ENCODE peak calls at places on chromosome 1, in nine cellular contexts. U is fibroblast of pulmonary artery, E is RWPE2, V is HCT116, F is OCI-LY7, Y is bronchial epithelial cell, B is choroid plexus epithelial cell, A is BJ, O is A549. L is an unnamed sample.

GRCh38 chr1:63134501-63135173 is 187.7 kb upstream of the FOXD3 start:
- DNase-seq in U (no peak), E (no peak), V (no peak), F (no peak), Y (no peak), B (no peak), A (no peak), O (no peak), L (no peak)

GRCh38 chr1:91080650-91081049 is 58.8 kb upstream of the ZNF644 start:
- DNase-seq in U (peak), E (no peak), V (no peak), F (no peak), Y (peak), B (no peak), A (no peak), O (no peak), L (peak)

GRCh38 chr1:234141006-234141405 is 232.2 kb upstream of the COA6 start:
- DNase-seq in U (no peak), E (no peak), V (no peak), F (no peak), Y (no peak), B (no peak), A (no peak), O (no peak), L (no peak)

GRCh38 chr1:44907909-44908308 is 64.9 kb upstream of the PTCH2 start:
- DNase-seq in U (peak), E (no peak), V (no peak), F (no peak), Y (no peak), B (peak), A (no peak), O (no peak), L (no peak)

GRCh38 chr1:115564201-115564600 is 77.6 kb upstream of the VANGL1 start:
- DNase-seq in U (no peak), E (no peak), V (no peak), F (no peak), Y (no peak), B (no peak), A (no peak), O (no peak), L (peak)

GRCh38 chr1:183736391-183736790 is 68.5 kb upstream of the RGL1 start:
- DNase-seq in U (no peak), E (no peak), V (no peak), F (no peak), Y (no peak), B (no peak), A (no peak), O (no peak), L (no peak)

GRCh38 chr1:166377896-166378295 is 211.1 kb upstream of the FAM78B start:
- DNase-seq in U (no peak), E (no peak), V (no peak), F (no peak), Y (no peak), B (no peak), A (no peak), O (no peak), L (no peak)

GRCh38 chr1:67969446-67969845 is 81.0 kb downstream of the DIRAS3 start:
- DNase-seq in U (no peak), E (no peak), V (no peak), F (no peak), Y (peak), B (no peak), A (no peak), O (no peak), L (no peak)

GRCh38 chr1:40948741-40949528 is 30.6 kb upstream of the CTPS1 start:
- DNase-seq in U (peak), E (no peak), V (peak), F (peak), Y (peak), B (peak), A (peak), O (peak), L (peak)

GRCh38 chr1:211581521-211581920 is 2.6 kb upstream of the SLC30A1 start:
- DNase-seq in U (peak), E (no peak), V (no peak), F (no peak), Y (no peak), B (peak), A (peak), O (no peak), L (peak)

DNA sequence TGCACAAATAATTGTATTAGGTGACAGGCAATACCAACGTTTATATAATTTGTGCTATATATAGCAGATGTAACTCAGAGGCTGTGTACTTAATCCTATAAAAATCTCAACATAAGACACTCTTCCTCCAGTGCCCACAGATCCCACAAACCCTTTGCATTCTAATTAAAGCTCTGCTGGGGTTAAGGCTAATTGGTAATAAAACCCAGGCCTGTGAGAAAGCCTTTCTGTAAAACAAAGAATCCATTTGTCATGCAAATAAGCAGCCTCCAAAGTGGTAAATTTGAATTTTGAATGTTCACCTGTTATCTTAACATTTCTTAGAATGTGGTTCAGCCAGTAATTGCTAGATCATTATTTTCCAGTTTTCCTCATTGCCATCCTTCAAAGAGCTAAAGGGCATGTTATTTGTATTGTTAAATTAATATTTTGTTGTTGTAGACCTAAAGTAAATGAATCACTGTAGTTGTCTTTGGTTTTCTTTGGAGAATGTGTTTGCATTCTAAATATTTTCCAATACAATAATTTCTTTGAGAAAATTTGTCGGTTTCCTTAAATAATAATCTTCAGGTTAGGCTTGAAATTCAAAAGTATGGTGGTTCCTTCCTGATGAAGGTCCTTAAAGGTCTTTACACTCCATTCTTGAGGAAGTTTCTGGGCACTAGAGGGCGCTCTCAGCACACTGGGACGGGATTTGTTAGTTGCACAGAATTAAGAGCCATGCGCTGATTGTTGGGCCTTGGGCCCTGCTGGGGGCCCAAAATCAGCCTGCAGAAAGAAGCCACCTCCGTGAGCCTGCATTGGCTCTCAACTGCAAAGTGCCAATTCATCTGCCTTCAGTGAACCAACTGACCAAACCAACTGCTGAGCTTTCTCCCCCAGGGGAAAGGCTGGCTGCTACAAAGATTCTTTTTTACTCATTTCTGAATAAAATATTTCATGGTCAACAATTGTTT is 46.1 kb upstream of the PRDX6 start:
- DNase-seq in U (peak), E (peak), V (peak), F (peak), Y (peak), B (peak), A (peak), O (peak), L (peak)
- H3K4me3 ChIP-seq in U (no peak), E (no peak), V (no peak), F (peak), Y (no peak), B (no peak), A (no peak), O (no peak), L (no peak)

DNA sequence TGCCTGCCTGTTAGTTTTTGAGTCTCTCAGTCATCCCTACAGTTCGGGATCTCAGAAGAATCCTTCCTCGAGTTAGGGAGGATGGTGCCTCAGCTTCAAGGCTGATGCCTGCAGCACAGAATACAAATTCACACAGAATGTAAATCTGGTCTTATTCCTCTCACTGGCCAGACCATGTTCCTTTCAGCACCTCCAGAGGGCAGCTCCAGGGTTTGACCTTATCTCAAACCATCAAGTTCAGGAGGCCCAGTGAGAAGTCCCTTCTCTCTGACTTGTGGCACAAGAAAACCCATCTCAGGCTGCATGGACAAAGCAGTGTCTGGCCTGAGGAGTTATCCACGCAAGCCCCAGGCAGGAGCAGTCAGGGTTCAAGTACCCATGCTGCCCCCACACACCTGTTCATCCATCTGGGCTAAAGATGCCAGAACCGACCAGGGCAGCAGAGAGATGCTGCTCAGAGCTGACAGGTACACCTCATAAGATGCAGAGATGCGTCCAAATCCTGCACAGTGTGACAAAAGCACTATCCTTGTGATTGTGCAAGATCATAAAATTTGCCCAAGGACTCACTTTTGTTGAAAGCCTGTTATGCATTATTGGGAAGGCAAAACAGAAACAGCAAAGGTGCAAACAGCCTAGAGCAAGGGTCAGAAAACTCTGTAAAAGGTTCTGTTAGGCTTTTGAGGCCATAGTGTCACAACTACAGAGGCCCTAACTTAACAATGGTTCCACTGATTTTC is 49.8 kb downstream of the BCAR3 start:
- DNase-seq in U (no peak), E (no peak), V (no peak), F (peak), Y (no peak), B (peak), A (no peak), O (peak), L (no peak)
- TF ChIP-seq CTCF in U (peak), E (peak), V (peak), F (peak), Y (no peak), B (peak), A (peak), O (peak), L (no peak)

DNA sequence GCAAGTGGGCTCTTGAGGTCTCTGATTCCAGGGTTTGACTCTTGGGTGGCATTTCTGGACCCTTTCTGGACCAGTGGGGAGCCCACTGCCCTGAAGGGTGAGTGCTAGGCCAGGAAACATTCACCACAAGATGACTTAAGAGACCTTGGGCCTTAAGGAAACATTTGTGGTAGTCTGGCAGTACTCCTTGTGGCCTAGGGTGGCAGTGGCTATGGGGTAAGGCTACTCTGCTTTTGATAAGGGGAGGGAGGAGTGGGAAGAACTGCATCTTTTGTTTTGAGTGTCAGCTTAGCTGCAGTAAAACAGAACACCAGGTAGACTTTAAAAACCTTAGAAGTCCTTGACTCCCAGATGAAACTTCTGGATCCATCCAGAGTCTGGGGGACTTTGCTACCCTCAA is 529.3 kb upstream of the LRRC7 start:
- DNase-seq in U (no peak), E (no peak), V (no peak), F (no peak), Y (no peak), B (no peak), A (no peak), O (no peak), L (no peak)
- H3K4me3 ChIP-seq in U (no peak), E (no peak), V (no peak), F (no peak), Y (no peak), B (no peak), A (no peak), O (no peak), L (no peak)

DNA sequence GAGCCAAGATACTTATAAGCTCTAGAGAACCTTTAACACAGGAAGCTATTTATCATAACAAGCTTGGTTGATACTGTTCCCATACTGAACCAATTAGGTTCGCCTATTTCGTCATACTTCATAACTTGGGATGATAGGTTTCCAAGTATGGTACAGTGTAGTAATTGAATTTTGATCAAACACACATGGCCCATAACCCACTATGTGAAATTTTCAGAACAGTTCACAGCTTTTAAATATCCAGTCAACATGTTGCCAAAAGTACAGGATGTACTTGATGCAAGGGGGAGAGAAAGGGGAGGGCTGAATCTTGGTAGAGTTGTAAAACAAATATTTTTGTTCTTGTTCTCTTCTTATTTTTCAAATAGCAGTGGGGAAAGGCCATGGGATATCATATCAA is 86.6 kb downstream of the TM2D1 start:
- DNase-seq in U (peak), E (no peak), V (no peak), F (no peak), Y (no peak), B (peak), A (peak), O (no peak), L (no peak)
- TF ChIP-seq CTCF in U (no peak), E (no peak), V (no peak), F (no peak), Y (no peak), B (no peak), A (no peak), O (no peak), L (no peak)

DNA sequence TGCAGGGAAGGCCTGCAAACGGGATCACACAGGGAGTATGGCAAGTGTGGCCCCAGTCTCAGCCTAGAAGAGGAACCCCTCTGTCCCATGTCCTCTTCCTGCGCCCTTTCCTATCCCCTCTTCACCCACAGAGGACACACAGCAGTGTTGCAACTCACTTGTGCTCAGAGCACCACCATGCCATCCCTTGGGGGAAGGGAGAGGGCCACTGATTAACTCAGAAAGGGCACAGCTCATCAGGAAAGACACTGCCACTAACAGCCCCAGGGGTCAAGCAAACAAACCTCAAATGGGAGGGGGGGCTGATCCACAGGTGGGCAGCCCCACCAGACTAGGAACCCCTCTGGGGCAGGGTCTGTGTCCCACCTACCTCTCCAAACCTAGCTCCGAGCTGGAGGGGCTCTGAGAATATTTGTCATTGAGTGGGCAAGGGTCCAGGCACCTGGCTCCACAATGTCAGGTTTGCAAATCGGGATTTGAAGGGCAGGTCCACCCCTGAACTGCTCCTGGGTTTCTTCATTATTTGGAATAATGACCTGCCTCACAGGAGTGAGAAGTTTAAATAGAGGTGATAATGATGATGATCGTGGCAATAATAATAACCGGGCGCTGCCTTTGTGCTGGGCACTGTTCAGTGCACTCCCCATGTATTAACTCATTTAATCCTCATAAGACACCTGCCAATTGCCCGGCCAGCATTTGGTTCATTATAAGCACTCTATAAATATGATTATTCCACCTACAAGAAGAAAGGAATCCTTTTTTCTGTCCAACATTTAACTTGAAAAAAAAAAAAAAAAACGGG is 1.0 kb downstream of the ALDH4A1 start:
- DNase-seq in U (no peak), E (no peak), V (no peak), F (no peak), Y (no peak), B (no peak), A (no peak), O (no peak), L (no peak)
- H3K4me3 ChIP-seq in U (peak), E (peak), V (peak), F (peak), Y (peak), B (peak), A (peak), O (peak), L (peak)

GRCh38 chr1:8597455-8597854 is 220.0 kb downstream of the RERE start:
- DNase-seq in U (peak), E (no peak), V (no peak), F (no peak), Y (no peak), B (peak), A (no peak), O (no peak), L (no peak)

GRCh38 chr1:8599813-8600212 is 217.6 kb downstream of the RERE start:
- DNase-seq in U (no peak), E (no peak), V (no peak), F (no peak), Y (no peak), B (no peak), A (no peak), O (no peak), L (no peak)

GRCh38 chr1:8600336-8600735 is 217.1 kb downstream of the RERE start:
- DNase-seq in U (peak), E (no peak), V (no peak), F (no peak), Y (no peak), B (no peak), A (no peak), O (no peak), L (no peak)

GRCh38 chr1:8598783-8599182 is 218.7 kb downstream of the RERE start:
- DNase-seq in U (peak), E (no peak), V (no peak), F (no peak), Y (no peak), B (peak), A (no peak), O (no peak), L (no peak)

DNA sequence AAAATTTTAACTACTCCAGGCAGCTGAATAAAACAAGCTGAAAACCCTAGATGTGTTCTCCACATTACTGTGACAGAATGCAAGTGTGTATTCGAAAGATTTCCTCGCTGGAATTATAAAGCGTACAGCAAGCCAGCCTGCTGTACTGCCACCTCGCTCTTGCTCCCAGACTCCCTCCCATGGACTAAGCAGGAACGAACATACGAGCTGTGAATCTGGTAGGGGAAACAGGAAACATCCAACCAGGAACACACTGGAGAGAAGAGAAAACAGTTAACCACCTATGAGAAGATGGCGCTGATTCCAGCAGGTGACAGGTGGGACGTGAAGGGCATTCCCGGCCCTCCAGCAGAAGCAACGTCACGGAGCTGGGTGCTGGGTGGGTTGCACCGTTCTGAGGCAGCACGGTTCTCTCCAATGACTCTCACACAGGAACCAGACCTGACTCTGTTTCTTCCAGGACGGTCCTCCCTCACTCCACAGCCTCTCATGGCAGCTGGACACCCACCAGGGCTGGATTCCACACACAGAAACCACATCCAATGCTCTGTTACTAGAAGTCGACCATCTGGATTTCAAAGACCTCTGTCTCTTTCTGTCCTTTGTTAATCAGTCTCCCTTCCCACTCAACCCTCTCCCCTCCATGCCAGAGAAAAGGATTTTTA is 219.2 kb downstream of the RERE start:
- DNase-seq in U (peak), E (no peak), V (no peak), F (no peak), Y (peak), B (peak), A (no peak), O (peak), L (peak)
- TF ChIP-seq CTCF in U (peak), E (no peak), V (no peak), F (no peak), Y (peak), B (peak), A (peak), O (no peak), L (peak)

GRCh38 chr1:24304763-24305162 is 14.4 kb upstream of the GRHL3 start:
- DNase-seq in U (no peak), E (no peak), V (no peak), F (no peak), Y (no peak), B (no peak), A (no peak), O (no peak), L (no peak)

GRCh38 chr1:24311731-24312130 is 7.4 kb upstream of the GRHL3 start:
- DNase-seq in U (no peak), E (no peak), V (no peak), F (no peak), Y (no peak), B (no peak), A (no peak), O (no peak), L (no peak)

GRCh38 chr1:24311234-24311633 is 7.9 kb upstream of the GRHL3 start:
- DNase-seq in U (no peak), E (no peak), V (no peak), F (no peak), Y (no peak), B (no peak), A (no peak), O (no peak), L (no peak)

GRCh38 chr1:24309762-24310485 is 9.2 kb upstream of the GRHL3 start:
- DNase-seq in U (no peak), E (no peak), V (no peak), F (no peak), Y (peak), B (no peak), A (no peak), O (no peak), L (peak)

GRCh38 chr1:24308365-24309015 is 10.7 kb upstream of the GRHL3 start:
- DNase-seq in U (peak), E (no peak), V (no peak), F (peak), Y (no peak), B (peak), A (no peak), O (peak), L (no peak)
- H3K4me3 ChIP-seq in U (no peak), E (no peak), V (no peak), F (no peak), Y (no peak), B (no peak), A (no peak), O (no peak), L (no peak)

DNA sequence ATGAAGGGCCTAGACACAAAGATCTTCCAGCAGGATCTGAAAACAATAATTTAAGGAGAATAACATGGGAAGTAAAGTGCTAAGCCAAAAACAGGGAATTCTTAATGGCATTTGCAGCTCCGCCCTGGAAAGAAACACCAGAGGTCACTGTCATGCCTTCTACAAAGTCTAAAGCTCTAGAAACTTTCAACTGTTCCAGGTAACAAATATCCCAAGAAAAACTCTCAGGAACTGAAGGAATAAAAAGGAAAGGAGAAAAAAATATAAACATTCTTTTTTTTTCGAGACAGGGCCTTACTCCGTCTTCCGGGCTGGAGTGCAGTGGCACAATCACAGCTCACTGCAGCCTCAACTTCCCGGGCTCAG is 13.2 kb downstream of the ZC3H12A start:
- DNase-seq in U (no peak), E (no peak), V (no peak), F (no peak), Y (no peak), B (no peak), A (no peak), O (no peak), L (no peak)
- TF ChIP-seq CTCF in U (no peak), E (peak), V (no peak), F (peak), Y (no peak), B (no peak), A (no peak), O (peak), L (no peak)

GRCh38 chr1:204885790-204886189 is 15.1 kb downstream of the NFASC start:
- DNase-seq in U (peak), E (no peak), V (no peak), F (no peak), Y (no peak), B (no peak), A (peak), O (no peak), L (peak)
- H3K4me3 ChIP-seq in U (no peak), E (no peak), V (no peak), F (no peak), Y (no peak), B (no peak), A (peak), O (no peak), L (no peak)